ENCODE peak calls at places on chromosomes 12 and 14, in six cellular contexts. M is endodermal cell, B is cardiac fibroblast, K is BE2C, Z is lower leg skin, T is PC-9. P is an unnamed sample.

GRCh38 chr14:54683882-54684794 is 117.2 kb downstream of the SAMD4A start:
- DNase-seq in M (peak), B (peak), K (peak), Z (peak), T (peak), P (no peak)

GRCh38 chr14:75566321-75566720 is 12.1 kb upstream of the FLVCR2 start:
- DNase-seq in M (no peak), B (no peak), K (no peak), Z (no peak), T (peak), P (no peak)

GRCh38 chr12:21888464-21888863 is 52.8 kb downstream of the ABCC9 start:
- DNase-seq in M (no peak), B (no peak), K (no peak), Z (no peak), T (no peak), P (no peak)

GRCh38 chr14:50303744-50304471 is 8.1 kb downstream of the L2HGDH start:
- DNase-seq in M (no peak), B (peak), K (peak), Z (no peak), T (no peak), P (no peak)

GRCh38 chr12:20832911-20833310 is 22.4 kb downstream of the SLCO1B3 start:
- DNase-seq in M (no peak), B (no peak), K (no peak), Z (no peak), T (no peak), P (no peak)

GRCh38 chr14:97943619-97944018 is 1146.4 kb downstream of the VRK1 start:
- DNase-seq in M (no peak), B (no peak), K (no peak), Z (no peak), T (no peak), P (no peak)

GRCh38 chr14:93114068-93114710 is 1.5 kb downstream of the ITPK1 start:
- DNase-seq in M (no peak), B (no peak), K (no peak), Z (no peak), T (no peak), P (no peak)

GRCh38 chr14:51119411-51120051 is 24.6 kb upstream of the TRIM9 start:
- DNase-seq in M (no peak), B (no peak), K (no peak), Z (no peak), T (no peak), P (no peak)

GRCh38 chr12:104573-105081 is 38.1 kb downstream of the IQSEC3 start:
- DNase-seq in M (peak), B (no peak), K (no peak), Z (no peak), T (no peak), P (no peak)

GRCh38 chr12:132825089-132825488 is 3.6 kb downstream of the GOLGA3 start:
- DNase-seq in M (no peak), B (no peak), K (no peak), Z (no peak), T (no peak), P (no peak)
- TF ChIP-seq CTCF in M (no peak), B (no peak), K (no peak), Z (no peak), T (no peak), P (no peak)

GRCh38 chr12:111685811-111686573 is at the start of the genes ACAD10 and BRAP:
- DNase-seq in M (peak), B (peak), K (peak), Z (peak), T (peak), P (peak)

GRCh38 chr12:111686574-111687105 is 787 bp downstream of the ACAD10 start:
- DNase-seq in M (no peak), B (peak), K (no peak), Z (no peak), T (no peak), P (no peak)

GRCh38 chr12:111687952-111688351 is 2.1 kb downstream of the ACAD10 start:
- DNase-seq in M (no peak), B (no peak), K (no peak), Z (no peak), T (no peak), P (no peak)

GRCh38 chr12:111685322-111685810 is 390 bp downstream of the BRAP start:
- DNase-seq in M (no peak), B (no peak), K (no peak), Z (no peak), T (no peak), P (no peak)

DNA sequence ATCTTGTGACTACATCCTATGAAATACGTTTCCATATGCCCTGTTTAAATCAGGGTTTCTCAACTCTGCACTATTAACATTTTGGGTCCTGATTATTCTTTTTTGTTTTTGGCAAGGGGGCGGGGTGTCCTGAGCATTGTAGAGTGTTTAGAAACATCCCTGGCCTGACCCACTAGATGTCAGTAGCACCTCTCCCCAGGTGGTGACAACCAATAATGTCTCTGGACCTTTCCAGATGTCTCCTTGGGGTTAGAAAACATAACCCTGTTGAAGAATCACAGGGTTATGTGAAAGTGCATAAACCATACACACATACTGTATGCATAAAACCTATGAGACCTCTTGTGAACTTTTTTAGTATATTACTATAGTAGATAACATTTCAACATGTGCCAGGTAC is 1.4 kb downstream of the ACAD10 start:
- DNase-seq in M (no peak), B (no peak), K (peak), Z (no peak), T (no peak), P (no peak)
- TF ChIP-seq CTCF in M (peak), B (no peak), K (peak), Z (no peak), T (no peak), P (no peak)

DNA sequence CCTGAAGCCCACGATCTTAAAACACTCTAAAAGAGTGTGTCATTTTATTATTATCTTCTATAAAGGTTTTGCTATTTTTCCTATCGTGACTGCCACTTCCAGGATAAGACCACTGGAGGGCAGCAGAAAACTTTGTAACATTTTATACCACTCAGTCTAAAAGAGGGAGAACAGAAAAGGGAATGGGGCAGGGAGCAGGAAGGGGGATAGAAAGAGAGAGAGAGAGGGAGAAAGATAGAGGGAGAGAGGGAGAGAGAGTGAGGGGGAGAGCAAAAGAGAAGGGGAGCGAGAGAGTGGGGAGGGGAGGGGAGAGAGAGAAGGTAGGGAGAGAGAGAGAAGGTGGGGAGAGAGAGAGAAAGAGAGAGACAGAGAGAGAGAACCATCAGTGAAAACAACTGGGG is 2.0 kb upstream of the ART4 start:
- DNase-seq in M (peak), B (peak), K (peak), Z (peak), T (peak), P (no peak)
- TF ChIP-seq CTCF in M (peak), B (peak), K (peak), Z (no peak), T (peak), P (peak)

GRCh38 chr14:61106627-61107147 is 125.6 kb downstream of the SLC38A6 start:
- DNase-seq in M (peak), B (no peak), K (no peak), Z (no peak), T (no peak), P (no peak)
- TF ChIP-seq CTCF in M (peak), B (peak), K (peak), Z (no peak), T (no peak), P (no peak)

GRCh38 chr14:77342726-77343397 is 22.0 kb downstream of the GSTZ1 start:
- DNase-seq in M (peak), B (no peak), K (no peak), Z (no peak), T (no peak), P (no peak)

GRCh38 chr14:77338332-77338731 is 17.5 kb downstream of the GSTZ1 start:
- DNase-seq in M (peak), B (no peak), K (no peak), Z (no peak), T (no peak), P (no peak)

GRCh38 chr14:77340389-77340788 is 19.6 kb downstream of the GSTZ1 start:
- DNase-seq in M (peak), B (no peak), K (no peak), Z (no peak), T (no peak), P (no peak)

GRCh38 chr14:77337880-77338279 is 17.0 kb downstream of the GSTZ1 start:
- DNase-seq in M (peak), B (no peak), K (no peak), Z (no peak), T (no peak), P (no peak)

DNA sequence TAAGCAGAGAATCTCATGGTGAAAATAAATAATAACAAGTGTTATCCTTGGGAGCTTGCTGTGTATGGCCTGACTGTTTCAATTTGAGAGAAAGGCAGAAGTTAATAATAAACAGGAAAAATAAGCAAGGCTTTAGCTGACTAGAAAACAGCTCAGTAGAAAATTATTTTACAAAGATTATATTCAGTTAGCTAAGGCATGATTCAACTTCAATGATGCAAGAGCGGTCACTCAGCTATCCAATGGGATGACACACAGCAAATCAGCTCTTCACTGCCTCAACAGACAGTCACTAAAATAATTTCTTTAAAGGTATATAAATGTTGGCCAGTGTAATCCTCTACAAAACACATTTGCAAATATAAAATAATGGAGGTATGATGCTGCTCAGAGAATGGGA is 18.6 kb downstream of the GSTZ1 start:
- DNase-seq in M (no peak), B (peak), K (no peak), Z (no peak), T (no peak), P (no peak)
- TF ChIP-seq CTCF in M (no peak), B (no peak), K (no peak), Z (no peak), T (no peak), P (no peak)

DNA sequence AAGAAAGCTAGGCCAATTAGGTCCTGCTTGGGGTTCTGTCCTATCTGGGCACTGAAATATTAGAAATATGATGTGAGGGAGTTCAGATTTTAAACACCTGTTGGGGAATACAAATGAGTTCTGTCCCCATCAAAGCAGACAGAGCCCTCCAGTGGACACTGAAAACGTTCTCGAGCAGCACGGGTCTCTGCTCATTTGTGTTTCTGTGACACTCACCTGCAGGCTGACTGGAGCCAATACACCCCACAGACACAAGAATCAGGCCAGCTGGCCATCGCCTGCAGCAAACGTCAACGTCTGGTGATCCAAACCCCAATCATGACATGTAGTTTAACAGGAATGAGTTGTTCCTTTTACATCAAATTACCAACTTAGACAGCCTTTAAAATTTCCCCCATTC is 493.4 kb upstream of the TMEM132C start:
- DNase-seq in M (peak), B (no peak), K (no peak), Z (no peak), T (no peak), P (no peak)
- TF ChIP-seq CTCF in M (peak), B (no peak), K (no peak), Z (no peak), T (no peak), P (no peak)

GRCh38 chr12:50167026-50167742 is at the start of gene CERS5:
- DNase-seq in M (peak), B (peak), K (peak), Z (peak), T (peak), P (peak)
- TF ChIP-seq CTCF in M (peak), B (no peak), K (no peak), Z (no peak), T (peak), P (no peak)

GRCh38 chr12:103748002-103748401 is 93.0 kb downstream of the NT5DC3 start:
- DNase-seq in M (no peak), B (no peak), K (no peak), Z (no peak), T (peak), P (no peak)

GRCh38 chr12:103755425-103755824 is 85.6 kb downstream of the NT5DC3 start:
- DNase-seq in M (no peak), B (no peak), K (no peak), Z (no peak), T (no peak), P (no peak)

GRCh38 chr12:103751600-103751999 is 89.4 kb downstream of the NT5DC3 start:
- DNase-seq in M (no peak), B (peak), K (no peak), Z (no peak), T (no peak), P (no peak)

GRCh38 chr12:103748875-103749274 is 92.2 kb downstream of the NT5DC3 start:
- DNase-seq in M (no peak), B (no peak), K (no peak), Z (no peak), T (no peak), P (no peak)

DNA sequence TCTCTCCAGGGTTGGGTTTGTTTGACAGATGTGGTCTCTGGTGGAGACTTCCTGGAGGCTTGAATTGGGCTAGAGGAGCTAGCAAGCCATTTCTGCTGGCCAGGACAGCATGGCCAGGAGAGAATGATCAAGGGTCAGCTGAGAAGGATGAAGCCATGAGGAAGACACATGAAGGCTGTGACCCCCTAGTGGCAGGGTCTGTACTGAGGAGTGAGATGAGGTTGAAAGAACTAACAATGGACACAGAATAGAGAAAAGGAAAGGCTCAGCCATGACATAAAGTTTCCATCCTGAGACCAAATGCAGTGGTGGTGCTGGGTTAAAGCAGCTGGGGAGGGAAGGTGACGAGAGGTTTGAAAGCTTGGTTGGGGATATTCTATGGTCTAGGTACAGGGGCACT is 89.9 kb downstream of the NT5DC3 start:
- DNase-seq in M (peak), B (no peak), K (no peak), Z (no peak), T (no peak), P (no peak)
- TF ChIP-seq CTCF in M (peak), B (peak), K (peak), Z (no peak), T (no peak), P (no peak)